ENCODE peak calls at places on chromosomes 3 and 15, in four cellular contexts. One of them, this sample, is unnamed.
A peak's percentile ranks its signal among the peaks of the same experiment; 100 is the strongest.

GRCh38 chr3:151216641-151217040 is 13.6 kb upstream of the GPR171 start:
- DNase-seq in upper lobe of left lung: no peak
- DNase-seq in sigmoid colon: no peak
- DNase-seq in breast epithelium: no peak
- DNase-seq in this sample: no peak

GRCh38 chr3:196274585-196274984 is 12.9 kb downstream of the PCYT1A start:
- DNase-seq in sigmoid colon: no peak
- DNase-seq in upper lobe of left lung: no peak
- DNase-seq in breast epithelium: no peak
- DNase-seq in this sample: no peak

GRCh38 chr3:10309736-10310135 is 11.2 kb downstream of the SEC13 start:
- DNase-seq in upper lobe of left lung: no peak
- DNase-seq in breast epithelium: no peak
- DNase-seq in sigmoid colon: no peak
- DNase-seq in this sample: no peak

GRCh38 chr3:194512895-194513601 is 26.2 kb upstream of the ATP13A3 start:
- DNase-seq in breast epithelium: no peak
- DNase-seq in sigmoid colon: no peak
- DNase-seq in upper lobe of left lung: no peak
- DNase-seq in this sample: no peak

GRCh38 chr3:40725026-40725425 is 200.3 kb downstream of the ZNF621 start:
- DNase-seq in breast epithelium: no peak
- DNase-seq in upper lobe of left lung: no peak
- DNase-seq in sigmoid colon: no peak
- DNase-seq in this sample: no peak

GRCh38 chr15:63487076-63487757 is 17.2 kb upstream of the USP3 start:
- DNase-seq in upper lobe of left lung: peak; percentile 95
- DNase-seq in breast epithelium: peak; percentile 90
- DNase-seq in sigmoid colon: peak; percentile 94
- DNase-seq in this sample: peak; percentile 95

GRCh38 chr3:167776144-167776685 is 40.7 kb downstream of the SERPINI1 start:
- DNase-seq in sigmoid colon: no peak
- DNase-seq in breast epithelium: no peak
- DNase-seq in upper lobe of left lung: no peak
- DNase-seq in this sample: no peak

GRCh38 chr3:23264413-23264812 is 61.3 kb downstream of the UBE2E2 start:
- DNase-seq in upper lobe of left lung: no peak
- DNase-seq in breast epithelium: no peak
- DNase-seq in sigmoid colon: no peak
- DNase-seq in this sample: no peak

GRCh38 chr3:114619771-114620170 is 325.9 kb downstream of the TIGIT start:
- DNase-seq in upper lobe of left lung: no peak
- DNase-seq in breast epithelium: no peak
- DNase-seq in sigmoid colon: no peak
- DNase-seq in this sample: no peak

GRCh38 chr3:143158549-143158988 is 39.0 kb downstream of the CHST2 start:
- DNase-seq in sigmoid colon: no peak
- DNase-seq in upper lobe of left lung: no peak
- DNase-seq in breast epithelium: no peak
- DNase-seq in this sample: no peak

GRCh38 chr3:186668426-186668825 is 2.6 kb downstream of the HRG start:
- DNase-seq in upper lobe of left lung: no peak
- DNase-seq in breast epithelium: no peak
- DNase-seq in sigmoid colon: no peak
- DNase-seq in this sample: no peak

GRCh38 chr3:186664119-186664495 is 1.7 kb upstream of the HRG start:
- DNase-seq in upper lobe of left lung: no peak
- DNase-seq in breast epithelium: no peak
- DNase-seq in sigmoid colon: no peak
- DNase-seq in this sample: no peak

GRCh38 chr3:186664506-186664905 is 1.3 kb upstream of the HRG start:
- DNase-seq in breast epithelium: no peak
- DNase-seq in upper lobe of left lung: no peak
- DNase-seq in sigmoid colon: no peak
- DNase-seq in this sample: no peak

GRCh38 chr3:186663351-186664118 is 2.3 kb upstream of the HRG start:
- DNase-seq in sigmoid colon: no peak
- DNase-seq in breast epithelium: no peak
- DNase-seq in upper lobe of left lung: no peak
- DNase-seq in this sample: no peak

GRCh38 chr3:186665484-186666188 is at the start of gene HRG:
- DNase-seq in breast epithelium: no peak
- DNase-seq in upper lobe of left lung: no peak
- DNase-seq in sigmoid colon: no peak
- DNase-seq in this sample: no peak
- TF ChIP-seq POLR2AphosphoS5 in breast epithelium: no peak
- TF ChIP-seq POLR2AphosphoS5 in upper lobe of left lung: no peak
- TF ChIP-seq POLR2AphosphoS5 in sigmoid colon: no peak
- TF ChIP-seq POLR2AphosphoS5 in this sample: no peak

GRCh38 chr15:90419738-90420487 is 31.9 kb downstream of the IQGAP1 start:
- DNase-seq in upper lobe of left lung: no peak
- DNase-seq in sigmoid colon: no peak
- DNase-seq in breast epithelium: no peak
- DNase-seq in this sample: no peak
- H3K4me1 ChIP-seq in upper lobe of left lung: peaks cover 62% of the 10 kb centered on the region
- H3K4me1 ChIP-seq in sigmoid colon: peaks cover 78% of the 10 kb centered on the region
- H3K4me1 ChIP-seq in breast epithelium: peaks cover 8% of the 10 kb centered on the region
- H3K4me1 ChIP-seq in this sample: peaks cover 61% of the 10 kb centered on the region

GRCh38 chr15:86398986-86399677 is 319.5 kb downstream of the AGBL1 start:
- DNase-seq in sigmoid colon: peak; percentile 84
- DNase-seq in breast epithelium: no peak
- DNase-seq in upper lobe of left lung: no peak
- DNase-seq in this sample: no peak
- H3K9me3 ChIP-seq in sigmoid colon: no peaks in the 10 kb centered on the region
- H3K9me3 ChIP-seq in breast epithelium: no peaks in the 10 kb centered on the region
- H3K9me3 ChIP-seq in upper lobe of left lung: no peaks in the 10 kb centered on the region
- H3K9me3 ChIP-seq in this sample: no peaks in the 10 kb centered on the region

GRCh38 chr3:49896345-49896744 is 7.3 kb downstream of the MST1R start:
- DNase-seq in upper lobe of left lung: no peak
- DNase-seq in sigmoid colon: no peak
- DNase-seq in breast epithelium: no peak
- DNase-seq in this sample: no peak
- TF ChIP-seq POLR2AphosphoS5 in upper lobe of left lung: no peak
- TF ChIP-seq POLR2AphosphoS5 in sigmoid colon: no peak
- TF ChIP-seq POLR2AphosphoS5 in breast epithelium: no peak
- TF ChIP-seq POLR2AphosphoS5 in this sample: no peak

GRCh38 chr15:27126449-27126848 is 155.5 kb downstream of the GABRG3 start:
- DNase-seq in breast epithelium: no peak
- DNase-seq in upper lobe of left lung: no peak
- DNase-seq in sigmoid colon: no peak
- DNase-seq in this sample: no peak
- H3K4me1 ChIP-seq in breast epithelium: no peaks in the 10 kb centered on the region
- H3K4me1 ChIP-seq in upper lobe of left lung: no peaks in the 10 kb centered on the region
- H3K4me1 ChIP-seq in sigmoid colon: no peaks in the 10 kb centered on the region
- H3K4me1 ChIP-seq in this sample: no peaks in the 10 kb centered on the region

This sample was measured in transverse colon.